ENCODE peak calls at places on chromosome 16, in eight cellular contexts. Y is SK-N-MC; P is colonic mucosa; I is fibroblast of lung; H is heart right ventricle; M is left ventricle myocardium inferior; N is CD4-positive, alpha-beta T cell; U is ascending aorta. F is an unnamed sample.

GRCh38 chr16:14371778-14372431 is 258.2 kb downstream of the PARN start:
- DNase-seq in I (no peak), H (no peak), M (no peak), N (no peak), P (no peak), Y (no peak), U (no peak), F (no peak)

GRCh38 chr16:89378947-89379771 is 111.2 kb downstream of the ANKRD11 start:
- DNase-seq in Y (no peak), P (no peak), N (no peak), I (no peak), H (no peak), M (no peak), U (no peak), F (no peak)

GRCh38 chr16:23944381-23944780 is 108.6 kb downstream of the PRKCB start:
- DNase-seq in I (no peak), M (no peak), N (no peak), P (no peak), Y (no peak), U (no peak), H (no peak), F (no peak)

GRCh38 chr16:56769674-56770073 is 39.7 kb downstream of the NUP93 start:
- DNase-seq in U (no peak), M (no peak), I (peak), Y (no peak), N (no peak), P (peak), H (no peak), F (peak)

GRCh38 chr16:75820672-75821071 is 94.4 kb upstream of the CPHXL start:
- DNase-seq in N (no peak), M (no peak), P (no peak), U (no peak), I (no peak), Y (no peak), H (no peak), F (no peak)

GRCh38 chr16:67927131-67927941 is 4.3 kb downstream of the CTRL start:
- DNase-seq in M (no peak), I (no peak), P (no peak), Y (no peak), H (no peak), U (no peak), N (no peak), F (peak)

GRCh38 chr16:85473909-85474640 is 139.0 kb upstream of the GSE1 start:
- DNase-seq in I (no peak), H (no peak), M (no peak), N (no peak), P (no peak), Y (no peak), U (no peak), F (no peak)

GRCh38 chr16:77931058-77931457 is 91.3 kb upstream of the CLEC3A start:
- DNase-seq in M (no peak), U (no peak), Y (no peak), I (no peak), H (no peak), P (no peak), N (no peak), F (no peak)

GRCh38 chr16:77748426-77748825 is 26.1 kb downstream of the NUDT7 start:
- DNase-seq in P (no peak), N (no peak), I (no peak), M (no peak), H (no peak), Y (no peak), U (no peak), F (no peak)

GRCh38 chr16:66359811-66360608 is 6.5 kb upstream of the CDH5 start:
- DNase-seq in P (no peak), I (no peak), U (no peak), H (peak), N (no peak), Y (no peak), M (peak), F (no peak)

GRCh38 chr16:8512941-8513624 is 77.2 kb downstream of the TMEM114 start:
- DNase-seq in I (no peak), U (no peak), P (peak), H (no peak), M (no peak), N (no peak), Y (no peak), F (no peak)

GRCh38 chr16:89918453-89919347 is at the start of gene MC1R:
- DNase-seq in U (no peak), M (no peak), H (no peak), N (no peak), I (peak), P (no peak), Y (no peak), F (no peak)

GRCh38 chr16:1610841-1611653 is 825 bp downstream of the IFT140 start:
- DNase-seq in P (no peak), Y (no peak), N (no peak), U (no peak), I (no peak), M (no peak), H (no peak), F (no peak)

GRCh38 chr16:59887856-59888255 is 1153.7 kb upstream of the GOT2 start:
- DNase-seq in H (no peak), U (no peak), I (no peak), N (no peak), P (no peak), Y (no peak), M (no peak), F (no peak)

GRCh38 chr16:3007059-3007956 is 5.4 kb upstream of the CLDN9 start:
- DNase-seq in M (no peak), P (peak), H (no peak), N (no peak), Y (no peak), U (no peak), I (no peak), F (peak)

GRCh38 chr16:5873221-5873620 is 775.6 kb upstream of the EEF2KMT start:
- DNase-seq in Y (no peak), N (no peak), U (no peak), H (no peak), M (no peak), I (no peak), P (no peak), F (no peak)

GRCh38 chr16:81497690-81498089 is 53.1 kb downstream of the CMIP start:
- DNase-seq in N (no peak), I (no peak), U (no peak), H (no peak), M (no peak), P (no peak), Y (no peak), F (no peak)

GRCh38 chr16:9102379-9102778 is 10.9 kb downstream of the HAPSTR1 start:
- DNase-seq in P (no peak), M (no peak), I (peak), U (no peak), N (no peak), Y (no peak), H (no peak), F (no peak)

GRCh38 chr16:22373662-22374310 is 633 bp downstream of the CDR2 start:
- DNase-seq in P (peak), N (peak), Y (no peak), U (peak), H (peak), M (peak), I (no peak), F (peak)

GRCh38 chr16:58393138-58393504 is 850 bp downstream of the GINS3 start:
- DNase-seq in Y (no peak), H (no peak), P (no peak), U (no peak), I (no peak), M (no peak), N (no peak), F (no peak)

GRCh38 chr16:66811043-66811442 is 9.7 kb upstream of the TERB1 start:
- DNase-seq in P (no peak), M (no peak), U (no peak), H (no peak), I (no peak), Y (no peak), N (no peak), F (no peak)

GRCh38 chr16:56360117-56361008 is 65.0 kb downstream of the AMFR start:
- DNase-seq in N (no peak), P (no peak), Y (no peak), H (no peak), U (peak), I (no peak), M (no peak), F (peak)

GRCh38 chr16:66705790-66706505 is 9.4 kb upstream of the CMTM4 start:
- DNase-seq in P (peak), U (peak), Y (no peak), N (no peak), M (peak), I (no peak), H (peak), F (peak)

GRCh38 chr16:72819345-72819744 is 228.6 kb downstream of the ZFHX3 start:
- DNase-seq in M (no peak), I (peak), H (no peak), N (no peak), Y (no peak), P (no peak), U (no peak), F (no peak)

GRCh38 chr16:50810241-50810965 is 68.5 kb downstream of the CYLD start:
- DNase-seq in P (no peak), Y (no peak), M (no peak), U (peak), H (no peak), I (no peak), N (no peak), F (no peak)

GRCh38 chr16:58421529-58421928 is 29.3 kb downstream of the GINS3 start:
- DNase-seq in N (no peak), P (no peak), Y (no peak), U (no peak), H (peak), I (no peak), M (peak), F (no peak)

GRCh38 chr16:89073346-89074221 is 20.1 kb upstream of the ACSF3 start:
- DNase-seq in N (no peak), P (no peak), H (no peak), I (no peak), U (no peak), Y (no peak), M (no peak), F (no peak)

GRCh38 chr16:3266873-3267537 is 10.6 kb upstream of the MEFV start:
- DNase-seq in P (no peak), I (peak), U (no peak), N (no peak), M (no peak), H (no peak), Y (no peak), F (no peak)

GRCh38 chr16:49014300-49015188 is 267.1 kb downstream of the CBLN1 start:
- DNase-seq in H (no peak), I (no peak), U (no peak), M (no peak), Y (no peak), P (no peak), N (no peak), F (no peak)

GRCh38 chr16:84916850-84917249 is 94.5 kb downstream of the ZDHHC7 start:
- DNase-seq in P (no peak), N (no peak), M (no peak), H (no peak), I (no peak), Y (no peak), U (no peak), F (no peak)

GRCh38 chr16:73064227-73064995 is 16.5 kb upstream of the ZFHX3 start:
- DNase-seq in I (peak), P (no peak), H (peak), N (no peak), M (peak), Y (no peak), U (peak), F (no peak)

GRCh38 chr16:80164881-80165280 is 375.9 kb upstream of the DYNLRB2 start:
- DNase-seq in N (no peak), H (no peak), I (no peak), Y (no peak), M (no peak), U (no peak), P (no peak), F (no peak)

GRCh38 chr16:77551352-77551751 is 116.5 kb upstream of the ADAMTS18 start:
- DNase-seq in U (no peak), I (no peak), H (no peak), P (no peak), Y (no peak), N (no peak), M (no peak), F (no peak)

GRCh38 chr16:30761427-30761927 is 385 bp downstream of the CFAP119 start:
- DNase-seq in N (no peak), P (peak), H (no peak), U (no peak), M (peak), Y (no peak), I (peak), F (no peak)

GRCh38 chr16:26649646-26650045 is 417.1 kb upstream of the C16orf82 start:
- DNase-seq in U (no peak), H (no peak), Y (no peak), M (no peak), I (no peak), P (no peak), N (no peak), F (no peak)

GRCh38 chr16:15988268-15989013 is 39.0 kb downstream of the ABCC1 start:
- DNase-seq in N (no peak), M (no peak), P (no peak), I (peak), U (no peak), Y (no peak), H (no peak), F (no peak)

GRCh38 chr16:30110661-30111060 is 2.7 kb downstream of the GDPD3 start:
- DNase-seq in N (no peak), H (no peak), M (no peak), Y (no peak), I (peak), P (no peak), U (no peak), F (no peak)

GRCh38 chr16:67104061-67104460 is 5.7 kb upstream of the PHAF1 start:
- DNase-seq in H (no peak), I (peak), U (no peak), P (no peak), M (no peak), N (no peak), Y (no peak), F (peak)

GRCh38 chr16:69310479-69311114 is 553 bp upstream of the VPS4A start:
- DNase-seq in U (peak), H (peak), P (no peak), N (no peak), Y (no peak), M (no peak), I (no peak), F (no peak)

GRCh38 chr16:87835882-87836331 is 33.4 kb downstream of the SLC7A5 start:
- DNase-seq in Y (no peak), N (no peak), I (no peak), P (no peak), U (no peak), H (peak), M (peak), F (no peak)

GRCh38 chr16:87836346-87836843 is 32.9 kb downstream of the SLC7A5 start:
- DNase-seq in M (no peak), U (no peak), P (no peak), N (no peak), Y (no peak), H (no peak), I (no peak), F (no peak)

GRCh38 chr16:87834015-87834667 is 35.2 kb downstream of the SLC7A5 start:
- DNase-seq in M (no peak), Y (no peak), N (no peak), H (no peak), P (no peak), U (no peak), I (no peak), F (no peak)

GRCh38 chr16:87833548-87833947 is 35.8 kb downstream of the SLC7A5 start:
- DNase-seq in Y (no peak), M (no peak), P (no peak), N (no peak), H (no peak), U (no peak), I (no peak), F (no peak)

DNA sequence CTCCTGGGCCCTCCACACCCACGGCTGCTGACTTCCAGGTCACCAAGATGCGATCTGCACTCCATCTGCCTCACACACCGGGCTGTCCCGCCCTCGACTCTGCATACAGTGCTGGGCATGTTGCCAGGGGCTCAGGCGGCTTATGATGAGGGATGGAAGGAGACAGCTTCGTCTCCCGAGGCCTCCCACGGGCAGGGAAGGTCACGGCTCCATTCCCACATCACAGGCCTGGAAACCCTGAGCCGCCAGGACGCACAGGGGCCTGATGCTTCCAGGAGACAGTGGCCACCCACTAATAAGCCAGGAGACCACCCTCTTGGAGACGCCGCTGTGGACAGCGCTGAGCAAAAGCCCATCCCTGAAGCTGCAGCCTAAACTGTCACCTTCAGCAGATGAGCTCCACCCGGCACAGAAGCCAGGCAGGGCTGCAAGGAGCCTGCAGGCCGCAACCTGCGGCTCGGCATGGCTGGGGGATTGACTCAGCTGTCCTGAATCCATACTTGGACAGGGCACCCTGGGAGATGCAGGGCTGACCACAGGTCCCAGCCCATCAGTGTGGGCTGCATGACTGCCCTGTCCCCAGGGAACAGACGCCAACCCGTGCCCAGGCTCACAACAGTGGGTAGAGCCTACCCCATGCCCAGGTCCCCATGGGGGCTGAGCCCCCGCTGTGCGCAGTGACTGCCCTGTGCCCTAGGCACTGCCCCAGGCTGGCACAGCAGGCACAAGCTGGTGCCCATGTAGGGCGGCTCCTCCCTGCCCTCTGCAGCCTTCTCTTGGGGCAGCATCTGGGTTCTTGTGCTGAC is 34.4 kb downstream of the SLC7A5 start:
- DNase-seq in U (no peak), P (no peak), Y (no peak), H (peak), N (no peak), M (no peak), I (peak), F (no peak)
- H3K27ac ChIP-seq in U (no peak), P (no peak), Y (no peak), H (no peak), N (no peak), M (no peak), I (no peak), F (no peak)

GRCh38 chr16:52398021-52398420 is 148.9 kb downstream of the TOX3 start:
- DNase-seq in P (no peak), M (no peak), I (no peak), Y (no peak), N (no peak), H (no peak), U (no peak), F (no peak)
- H3K27ac ChIP-seq in P (no peak), M (no peak), I (no peak), Y (no peak), N (no peak), H (no peak), U (no peak), F (no peak)

GRCh38 chr16:20904507-20905079 is 4.0 kb downstream of the LYRM1 start:
- DNase-seq in Y (peak), P (no peak), N (no peak), U (no peak), M (no peak), H (no peak), I (peak), F (no peak)

GRCh38 chr16:20906871-20907255 is 6.3 kb downstream of the LYRM1 start:
- DNase-seq in I (peak), U (no peak), H (no peak), P (no peak), M (no peak), Y (no peak), N (no peak), F (no peak)

GRCh38 chr16:20905576-20905975 is 5.0 kb downstream of the LYRM1 start:
- DNase-seq in P (no peak), N (no peak), I (no peak), M (no peak), H (no peak), U (no peak), Y (no peak), F (no peak)

GRCh38 chr16:20903889-20904506 is 3.4 kb downstream of the LYRM1 start:
- DNase-seq in U (no peak), H (no peak), P (no peak), M (no peak), I (no peak), Y (no peak), N (no peak), F (no peak)

GRCh38 chr16:20906225-20906870 is 5.8 kb downstream of the LYRM1 start:
- DNase-seq in I (peak), H (no peak), N (no peak), P (no peak), M (no peak), U (peak), Y (no peak), F (no peak)
- H3K27ac ChIP-seq in I (peak), H (peak), N (no peak), P (peak), M (peak), U (peak), Y (no peak), F (peak)

DNA sequence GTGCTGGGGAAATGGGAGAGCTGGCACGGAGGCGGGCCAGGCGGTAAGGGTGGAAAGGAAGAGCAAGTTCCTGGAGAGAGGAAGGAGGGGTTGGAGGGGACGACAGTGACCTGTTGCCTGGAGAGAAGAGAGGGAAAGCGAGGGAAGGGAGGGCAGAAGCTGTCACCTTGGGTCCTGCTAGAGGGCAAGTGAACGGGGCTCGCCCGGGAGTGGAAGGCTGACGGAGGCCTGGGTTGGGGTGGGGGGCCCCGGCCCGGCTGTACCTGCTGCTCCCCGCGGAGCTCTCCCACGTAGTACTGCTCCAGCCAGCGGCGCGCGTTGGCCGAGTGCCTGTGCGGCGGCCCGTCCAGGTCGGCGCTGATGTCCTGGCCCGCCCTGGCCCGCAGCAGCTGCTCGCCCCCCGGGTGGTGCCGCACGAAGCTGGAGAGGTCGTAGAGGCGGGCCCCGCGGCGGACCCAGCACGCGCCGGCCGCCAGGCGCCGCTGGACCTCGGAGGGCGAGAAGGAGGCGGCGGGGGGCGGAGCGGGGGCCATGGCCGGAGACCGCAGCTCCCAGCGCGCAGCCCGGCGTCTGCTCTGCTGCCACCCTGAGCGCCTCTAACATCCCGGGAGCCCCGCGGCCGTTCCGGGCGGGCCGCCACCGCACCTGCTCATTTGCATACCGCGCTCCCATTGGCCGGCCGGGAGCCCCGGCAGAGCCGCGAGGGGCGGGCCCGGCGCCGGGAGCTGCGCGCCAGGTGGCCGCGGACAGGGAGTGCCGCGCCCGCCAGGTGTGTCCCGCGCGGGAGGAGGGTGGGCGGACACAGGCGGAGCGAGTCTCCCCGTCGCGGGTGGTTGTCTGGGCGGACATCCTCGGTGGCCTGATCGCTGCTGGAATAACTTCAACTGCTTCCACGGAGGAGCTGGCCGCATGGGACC is at the start of gene FA2H:
- DNase-seq in N (peak), H (peak), M (peak), P (peak), I (peak), Y (no peak), U (peak), F (peak)
- H3K27ac ChIP-seq in N (no peak), H (no peak), M (no peak), P (peak), I (no peak), Y (no peak), U (no peak), F (peak)

DNA sequence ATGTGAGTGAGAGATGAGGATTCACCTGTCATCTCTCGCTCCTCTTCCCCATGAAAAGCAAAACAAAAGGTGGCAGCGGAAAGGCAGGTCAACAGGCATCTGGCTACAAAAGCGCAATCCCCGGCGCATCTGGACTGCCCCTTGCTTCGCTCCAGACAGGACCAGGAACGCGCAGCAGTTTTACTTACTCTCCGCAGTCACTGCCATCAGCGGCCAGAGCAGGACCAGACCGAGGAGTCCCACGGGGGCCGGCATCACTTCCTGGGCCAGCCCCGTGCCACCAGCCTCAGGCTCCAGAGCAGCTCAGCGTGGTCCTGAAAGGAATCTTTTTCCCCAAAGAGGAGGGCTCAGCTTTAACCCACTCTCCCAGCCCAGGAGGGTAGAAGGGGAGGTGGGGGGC is 59.8 kb downstream of the LITAF start:
- DNase-seq in N (no peak), U (no peak), H (no peak), Y (no peak), M (no peak), I (no peak), P (no peak), F (no peak)
- H3K27ac ChIP-seq in N (no peak), U (peak), H (no peak), Y (no peak), M (no peak), I (no peak), P (no peak), F (no peak)

F was measured in body of pancreas.